ENCODE peak calls at places on chromosomes 11 and 22, in six cellular contexts. S, E, X, Z, P and A are unnamed samples.

GRCh38 chr11:12778506-12778905 is 104.3 kb downstream of the TEAD1 start:
- ATAC-seq in P (no peak), E (no peak), S (no peak), X (no peak), Z (no peak), A (no peak)

GRCh38 chr11:110086892-110087309 is 6.3 kb upstream of the ZC3H12C start:
- ATAC-seq in E (peak; percentile 57), S (no peak), Z (peak; percentile 80), P (peak; percentile 3), X (no peak), A (no peak)

GRCh38 chr11:102447193-102447592 is 5.4 kb downstream of the TMEM123 start:
- ATAC-seq in Z (no peak), E (no peak), S (no peak), P (peak; percentile 56), X (no peak), A (no peak)

GRCh38 chr11:68066742-68067141 is 27.9 kb downstream of the TCIRG1 start:
- ATAC-seq in P (no peak), E (no peak), S (peak; percentile 50), X (peak; percentile 67), Z (no peak), A (no peak)

GRCh38 chr22:16819249-16819648 is 6.0 kb downstream of the XKR3 start:
- ATAC-seq in Z (no peak), P (no peak), E (no peak), S (no peak), X (no peak), A (no peak)

GRCh38 chr22:44051961-44052360 is 27.9 kb downstream of the PARVB start:
- ATAC-seq in E (no peak), S (no peak), Z (no peak), P (no peak), X (no peak), A (no peak)

GRCh38 chr11:64224151-64224890 is 1.7 kb downstream of the TRPT1 start:
- ATAC-seq in E (no peak), X (no peak), Z (peak; percentile 53), S (no peak), P (no peak), A (no peak)

GRCh38 chr22:36546092-36546804 is 17.3 kb upstream of the EIF3D start:
- ATAC-seq in Z (no peak), X (no peak), P (peak; percentile 73), E (peak; percentile 74), S (peak; percentile 72), A (no peak)

GRCh38 chr11:43546561-43547410 is 133.8 kb upstream of the HSD17B12 start:
- ATAC-seq in E (peak; percentile 42), X (peak; percentile 16), Z (peak; percentile 33), S (no peak), P (no peak), A (no peak)

GRCh38 chr11:58927393-58928081 is 11.8 kb upstream of the GLYATL1 start:
- ATAC-seq in Z (no peak), P (peak; percentile 55), X (no peak), E (peak; percentile 85), S (no peak), A (no peak)

GRCh38 chr11:26761382-26761781 is 39.5 kb upstream of the SLC5A12 start:
- ATAC-seq in S (no peak), E (no peak), X (no peak), Z (no peak), P (peak; percentile 68), A (peak; percentile 19)

GRCh38 chr11:63920870-63921417 is 4.0 kb upstream of the RCOR2 start:
- ATAC-seq in S (no peak), X (no peak), P (peak; percentile 37), Z (no peak), E (no peak), A (no peak)

GRCh38 chr22:46779651-46780050 is 17.2 kb downstream of the TBC1D22A start:
- ATAC-seq in E (no peak), X (no peak), Z (no peak), S (no peak), P (no peak), A (no peak)

GRCh38 chr11:132300283-132300682 is 929.9 kb downstream of the NTM start:
- ATAC-seq in E (no peak), S (no peak), X (no peak), Z (no peak), P (peak; percentile 83), A (no peak)

GRCh38 chr11:102810943-102811528 is 13.1 kb upstream of the MMP1 start:
- ATAC-seq in X (no peak), E (no peak), S (no peak), P (no peak), Z (peak; percentile 78), A (no peak)

GRCh38 chr11:68396526-68396925 is 64.0 kb upstream of the PPP6R3 start:
- ATAC-seq in E (no peak), Z (no peak), X (no peak), S (peak; percentile 80), P (no peak), A (no peak)

GRCh38 chr11:30786392-30787120 is 200.4 kb upstream of the MPPED2 start:
- ATAC-seq in X (no peak), E (peak; percentile 83), S (no peak), P (no peak), Z (no peak), A (no peak)

GRCh38 chr11:73143126-73143838 is 1.2 kb upstream of the FCHSD2 start:
- ATAC-seq in P (peak; percentile 2), X (no peak), E (no peak), Z (no peak), S (no peak), A (no peak)

GRCh38 chr11:4459470-4459869 is 10.4 kb downstream of the OR52K2 start:
- ATAC-seq in E (no peak), P (peak; percentile 67), X (no peak), S (no peak), Z (peak; percentile 76), A (no peak)

GRCh38 chr11:35102267-35102666 is 36.7 kb upstream of the CD44 start:
- ATAC-seq in Z (no peak), E (no peak), P (no peak), X (no peak), S (no peak), A (no peak)

GRCh38 chr11:35105319-35106063 is 33.5 kb upstream of the CD44 start:
- ATAC-seq in S (no peak), X (peak; percentile 90), E (no peak), P (no peak), Z (no peak), A (peak; percentile 46)

GRCh38 chr11:35103366-35104194 is 35.4 kb upstream of the CD44 start:
- ATAC-seq in Z (no peak), X (no peak), S (no peak), E (no peak), P (no peak), A (no peak)

GRCh38 chr11:35106595-35106994 is 32.4 kb upstream of the CD44 start:
- ATAC-seq in X (no peak), P (peak; percentile 82), E (no peak), S (no peak), Z (no peak), A (no peak)

GRCh38 chr11:35104655-35105054 is 34.3 kb upstream of the CD44 start:
- ATAC-seq in Z (no peak), E (no peak), S (no peak), X (no peak), P (no peak), A (no peak)
- H3K27ac ChIP-seq in Z (no peak overlapping the region), E (no peak overlapping the region), S (no peak overlapping the region), X (no peak overlapping the region), P (no peak overlapping the region), A (no peak overlapping the region)

GRCh38 chr11:57604289-57605010 is 7.0 kb downstream of the SERPING1 start:
- ATAC-seq in E (no peak), Z (no peak), S (no peak), P (peak; percentile 25), X (no peak), A (no peak)
- TF ChIP-seq CTCF in E (no peak), Z (no peak), S (no peak), P (no peak), X (no peak), A (no peak)

DNA sequence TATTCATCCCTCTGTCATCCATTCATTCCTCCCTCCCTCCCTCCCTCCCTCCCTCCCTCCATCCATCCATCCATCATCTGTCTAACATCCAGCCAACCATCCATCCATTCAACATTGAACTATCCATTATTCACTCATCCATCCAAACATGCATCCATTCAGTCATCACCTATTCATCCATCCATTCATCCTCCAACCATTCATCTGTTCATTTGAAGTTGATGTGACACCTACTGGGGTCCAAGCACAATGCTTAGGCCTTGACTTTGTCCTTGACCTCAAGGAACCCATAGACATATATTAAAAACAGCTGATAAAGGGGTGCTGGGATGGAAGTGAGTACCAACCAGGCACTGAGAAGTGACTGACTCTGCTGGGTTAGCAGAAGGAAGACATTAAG is 26.6 kb downstream of the BCR start:
- ATAC-seq in P (no peak), S (no peak), Z (no peak), X (no peak), E (no peak), A (no peak)
- H3K4me1 ChIP-seq in P (peaks cover 4% of the 10 kb centered on the region), S (peaks cover 28% of the 10 kb centered on the region), Z (peaks cover 20% of the 10 kb centered on the region), X (peaks cover 41% of the 10 kb centered on the region), E (peaks cover 23% of the 10 kb centered on the region), A (peaks cover 3% of the 10 kb centered on the region)

DNA sequence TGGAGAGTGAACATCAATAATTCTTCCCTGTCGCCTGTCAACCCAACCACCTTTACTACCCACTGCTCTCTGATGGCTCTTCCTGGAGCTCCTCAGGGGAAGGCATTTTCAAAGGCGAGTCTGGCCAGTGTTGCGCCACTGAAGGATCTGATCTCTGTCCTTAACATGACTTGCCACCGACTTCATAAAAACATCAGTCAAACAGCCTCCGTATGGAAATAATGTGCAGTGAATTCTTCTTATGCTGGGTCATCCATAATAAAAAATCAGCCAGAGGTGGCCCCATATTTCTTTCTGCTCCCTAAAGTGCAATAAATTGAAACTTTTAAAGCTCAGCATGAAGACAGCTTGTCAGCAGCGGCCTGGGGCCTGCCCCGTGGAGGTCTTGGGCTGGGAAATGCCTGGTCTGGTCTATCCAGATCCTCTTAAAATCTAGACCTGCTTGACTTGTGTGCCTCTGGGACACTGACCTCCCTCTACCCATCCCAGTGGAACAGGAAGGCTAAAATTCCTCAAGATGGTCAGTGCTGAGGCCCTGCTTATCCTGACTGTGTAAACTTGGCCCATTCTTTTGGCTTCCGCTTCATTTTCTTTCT is 199.5 kb downstream of the MYO18B start:
- ATAC-seq in P (no peak), X (no peak), E (no peak), Z (no peak), S (no peak), A (no peak)
- H3K27ac ChIP-seq in P (no peak overlapping the region), X (no peak overlapping the region), E (no peak overlapping the region), Z (no peak overlapping the region), S (peak overlapping the region; percentile 71), A (no peak overlapping the region)

DNA sequence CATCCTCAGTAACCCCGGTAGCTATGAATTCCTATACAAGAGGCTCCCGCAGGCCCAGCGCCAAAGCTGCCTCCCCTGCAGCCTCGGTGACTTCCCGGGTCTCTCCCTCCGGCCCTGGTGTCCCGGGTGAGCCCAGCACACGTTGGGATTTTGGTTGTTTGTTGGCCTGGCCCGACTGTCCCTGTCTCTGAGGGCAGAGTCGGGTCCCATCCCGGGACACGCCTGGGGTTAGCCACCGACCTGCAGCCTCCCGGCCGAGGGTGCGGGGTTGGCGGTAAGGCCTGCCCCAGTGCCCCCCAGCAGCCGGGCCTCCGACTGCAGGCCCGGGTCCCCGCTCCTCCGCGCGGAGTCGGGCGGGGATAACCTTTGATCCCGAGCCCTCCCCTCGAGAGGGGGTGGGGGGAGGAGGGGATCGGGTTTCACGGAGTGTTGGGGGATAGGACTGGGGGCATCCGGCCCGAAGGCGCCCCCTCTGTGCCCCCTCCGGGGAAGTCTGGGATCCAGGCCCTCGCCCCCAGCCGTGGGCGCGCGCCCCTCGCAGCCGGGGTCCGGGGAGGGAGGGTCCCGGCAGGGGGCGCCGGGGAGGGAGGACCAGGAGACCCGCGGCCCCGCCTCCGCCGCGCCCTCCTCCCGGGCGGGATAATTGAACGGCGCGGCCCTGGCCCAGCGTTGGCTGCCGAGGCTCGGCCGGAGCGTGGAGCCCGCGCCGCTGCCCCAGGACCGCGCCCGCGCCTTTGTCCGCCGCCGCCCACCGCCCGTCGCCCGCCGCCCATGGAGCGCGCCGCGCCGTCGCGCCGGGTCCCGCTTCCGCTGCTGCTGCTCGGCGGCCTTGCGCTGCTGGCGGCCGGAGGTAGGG is at the start of gene FBLN1:
- ATAC-seq in Z (peak; percentile 53), S (peak; percentile 49), X (peak; percentile 48), E (peak; percentile 53), P (no peak), A (peak; percentile 66)
- TF ChIP-seq CTCF in Z (peak; percentile 50), S (no peak), X (peak; percentile 26), E (no peak), P (no peak), A (no peak)